ENCODE peak calls at places on chromosomes 4 and X, in four cellular contexts. W is stimulated activated CD8-positive, alpha-beta memory T cell treated with anti-CD3 and anti-CD28 coated beads, Interleukin-2, amount 100 ng/mL, for 1 hour; R is cardiac fibroblast; S is memory B cell. P is an unnamed sample.

GRCh38 chr4:6275898-6276563 is 6.4 kb downstream of the WFS1 start:
- DNase-seq in W (no peak), R (no peak), S (no peak), P (no peak)

GRCh38 chrX:47218920-47219815 is 687 bp downstream of the CDK16 start:
- DNase-seq in W (no peak), R (no peak), S (no peak), P (no peak)

GRCh38 chr4:32472918-32473317 is 1752.7 kb downstream of the PCDH7 start:
- DNase-seq in W (no peak), R (peak; percentile 0), S (no peak), P (no peak)

GRCh38 chrX:153504445-153505016 is 9.8 kb downstream of the BGN start:
- DNase-seq in W (no peak), R (no peak), S (no peak), P (no peak)

GRCh38 chr4:150150545-150151156 is 72.4 kb downstream of the DCLK2 start:
- DNase-seq in W (no peak), R (no peak), S (no peak), P (no peak)

GRCh38 chr4:152748619-152749018 is 30.9 kb downstream of the TIGD4 start:
- DNase-seq in W (no peak), R (no peak), S (no peak), P (no peak)

GRCh38 chr4:72974694-72975487 is 94.6 kb downstream of the COX18 start:
- DNase-seq in W (no peak), R (peak; percentile 76), S (no peak), P (peak; percentile 37)

GRCh38 chr4:1154523-1155182 is 17.7 kb downstream of the SPON2 start:
- DNase-seq in W (no peak), R (peak; percentile 41), S (no peak), P (peak; percentile 20)

GRCh38 chr4:92198711-92199110 is 105.1 kb upstream of the GRID2 start:
- DNase-seq in W (no peak), R (peak; percentile 77), S (no peak), P (peak; percentile 0)

GRCh38 chr4:6674500-6675149 is 19.1 kb upstream of the S100P start:
- DNase-seq in W (no peak), R (peak; percentile 31), S (peak; percentile 34), P (peak; percentile 39)

GRCh38 chr4:20320232-20320631 is 68.5 kb downstream of the SLIT2 start:
- DNase-seq in W (no peak), R (peak; percentile 23), S (no peak), P (peak; percentile 19)

GRCh38 chrX:85244411-85245210 is 820 bp downstream of the ZNF711 start:
- DNase-seq in W (no peak), R (no peak), S (no peak), P (peak; percentile 44)

GRCh38 chr4:119525771-119526712 is 102.6 kb downstream of the PDE5A start:
- DNase-seq in W (no peak), R (peak; percentile 51), S (no peak), P (peak; percentile 49)

GRCh38 chr4:110780538-110780937 is 157.7 kb upstream of the PITX2 start:
- DNase-seq in W (no peak), R (no peak), S (no peak), P (no peak)

GRCh38 chr4:88697113-88697512 is 516 bp downstream of the NAP1L5 start:
- DNase-seq in W (no peak), R (peak; percentile 30), S (no peak), P (peak; percentile 28)

GRCh38 chr4:147049940-147050852 is 104.5 kb upstream of the TTC29 start:
- DNase-seq in W (no peak), R (peak; percentile 73), S (no peak), P (peak; percentile 20)

GRCh38 chr4:139825523-139826014 is 159.9 kb downstream of the MGST2 start:
- DNase-seq in W (no peak), R (no peak), S (no peak), P (no peak)

GRCh38 chr4:159504634-159505033 is 401.8 kb downstream of the RAPGEF2 start:
- DNase-seq in W (no peak), R (peak; percentile 58), S (no peak), P (no peak)

GRCh38 chrX:52933976-52934703 is 24.2 kb downstream of the FAM156A start:
- DNase-seq in W (no peak), R (no peak), S (no peak), P (no peak)

P was measured in mesenchymal stem cell.